ENCODE peak calls at places on chromosomes 2 and 18, in eight cellular contexts. K is stimulated activated effector memory CD8-positive, alpha-beta T cell treated with anti-CD3 and anti-CD28 coated beads, Interleukin-12 subunit alpha, Interleukin-12 subunit beta, amount 100 ng/mL, for 72 hours; G is pancreas; N is heart left ventricle; D is activated T-cell treated with anti-CD3 and anti-CD28 coated beads, Interleukin-2, amount 50 U/mL, for 72 hours; O is stimulated activated naive CD8-positive, alpha-beta T cell treated with anti-CD3 and anti-CD28 coated beads, Interleukin-15, Interleukin-2, amounts not matched to agents 100 U/mL and 50 U/mL, for 24 hours; H is activated CD8-positive, alpha-beta memory T cell treated with anti-CD3 and anti-CD28 coated beads, Interleukin-2, amount 10 ng/mL, durations not matched to agents 7 days and 5 days; A is T-helper 17 cell. P is an unnamed sample.

GRCh38 chr2:28148566-28148965 is 244.1 kb upstream of the FOSL2 start:
- ATAC-seq in K (no peak), G (no peak), N (no peak), D (no peak), O (no peak), H (no peak), A (no peak), P (no peak)

GRCh38 chr2:46555011-46555410 is 75.6 kb downstream of the TMEM247 start:
- ATAC-seq in K (peak; percentile 51), G (no peak), N (no peak), D (peak; percentile 47), O (no peak), H (peak; percentile 64), A (peak; percentile 53), P (peak; percentile 58)

GRCh38 chr18:7760967-7761946 is 194.1 kb downstream of the PTPRM start:
- ATAC-seq in K (no peak), G (peak; percentile 86), N (no peak), D (no peak), O (no peak), H (no peak), A (no peak), P (no peak)

GRCh38 chr2:108220942-108221541 is 18.7 kb upstream of the SULT1C3 start:
- ATAC-seq in K (peak; percentile 19), G (no peak), N (peak; percentile 94), D (no peak), O (no peak), H (no peak), A (no peak), P (no peak)

GRCh38 chr2:201558665-201559064 is 84.6 kb downstream of the TMEM237 start:
- ATAC-seq in K (peak; percentile 40), G (no peak), N (no peak), D (no peak), O (peak; percentile 40), H (no peak), A (no peak), P (no peak)

GRCh38 chr2:230097424-230097823 is 28.7 kb upstream of the SLC16A14 start:
- ATAC-seq in K (no peak), G (no peak), N (no peak), D (no peak), O (no peak), H (no peak), A (no peak), P (no peak)

GRCh38 chr18:3495691-3496090 is 45.7 kb downstream of the TGIF1 start:
- ATAC-seq in K (no peak), G (no peak), N (no peak), D (no peak), O (no peak), H (no peak), A (peak; percentile 37), P (no peak)

GRCh38 chr2:18304849-18305248 is 255.6 kb downstream of the RDH14 start:
- ATAC-seq in K (no peak), G (no peak), N (no peak), D (no peak), O (no peak), H (no peak), A (no peak), P (no peak)

GRCh38 chr2:10688921-10689807 is 611 bp downstream of the NOL10 start:
- ATAC-seq in K (peak; percentile 44), G (peak; percentile 64), N (peak; percentile 61), D (peak; percentile 44), O (peak; percentile 5), H (peak; percentile 43), A (peak; percentile 44), P (peak; percentile 37)

GRCh38 chr2:63870679-63871078 is 29.0 kb downstream of the UGP2 start:
- ATAC-seq in K (no peak), G (no peak), N (no peak), D (no peak), O (no peak), H (no peak), A (no peak), P (peak; percentile 46)

GRCh38 chr2:207338610-207339009 is 172.9 kb upstream of the KLF7 start:
- ATAC-seq in K (no peak), G (no peak), N (peak; percentile 71), D (no peak), O (no peak), H (no peak), A (no peak), P (no peak)

P was measured in SK-N-SH treated with all-trans-retinoic acid at 6 μM for 48 hours.